ENCODE peak calls at places on chromosomes 7 and 10, in eight cellular contexts. B, Z, L, S, Y, V, C and F are unnamed samples.

GRCh38 chr10:112345743-112346142 is 28.2 kb upstream of the ACSL5 start:
- DNase-seq in Y (no peak), V (no peak), L (no peak), C (no peak), Z (no peak), S (no peak), B (no peak), F (no peak)

GRCh38 chr7:105487559-105488218 is 34.4 kb downstream of the PUS7 start:
- DNase-seq in B (peak), C (peak), Z (peak), L (no peak), S (peak), V (no peak), Y (no peak), F (no peak)

GRCh38 chr7:101302641-101303101 is 18.9 kb downstream of the IFT22 start:
- DNase-seq in S (no peak), B (no peak), C (no peak), L (no peak), Y (no peak), V (no peak), Z (no peak), F (no peak)

GRCh38 chr7:42478717-42479116 is 241.7 kb upstream of the GLI3 start:
- DNase-seq in S (no peak), Y (no peak), L (no peak), Z (no peak), B (no peak), C (no peak), V (no peak), F (no peak)

GRCh38 chr7:158239290-158239981 is 348.2 kb downstream of the PTPRN2 start:
- DNase-seq in S (no peak), V (no peak), Z (no peak), C (no peak), B (no peak), Y (no peak), L (no peak), F (no peak)

GRCh38 chr10:110273474-110273873 is 31.2 kb downstream of the SMNDC1 start:
- DNase-seq in L (peak), Y (peak), B (peak), S (peak), C (no peak), V (peak), Z (peak), F (no peak)

GRCh38 chr7:27141591-27142561 is 1.6 kb downstream of the HOXA5 start:
- DNase-seq in Y (no peak), C (peak), V (no peak), Z (no peak), S (peak), B (no peak), L (no peak), F (no peak)

GRCh38 chr10:88408111-88408510 is 175.0 kb downstream of the RNLS start:
- DNase-seq in Y (no peak), V (no peak), L (no peak), C (no peak), S (peak), Z (no peak), B (no peak), F (no peak)

GRCh38 chr7:133763241-133763640 is 363.9 kb upstream of the LRGUK start:
- DNase-seq in B (no peak), Y (no peak), Z (no peak), L (no peak), S (no peak), V (no peak), C (no peak), F (no peak)

GRCh38 chr7:153440781-153441180 is 611.4 kb upstream of the DPP6 start:
- DNase-seq in C (no peak), S (no peak), L (no peak), B (no peak), V (no peak), Y (no peak), Z (no peak), F (no peak)

GRCh38 chr10:74233281-74233680 is 82.3 kb downstream of the ADK start:
- DNase-seq in C (no peak), V (no peak), Z (no peak), B (no peak), Y (no peak), S (no peak), L (no peak), F (no peak)
- H3K27ac ChIP-seq in C (no peak), V (no peak), Z (no peak), B (no peak), Y (no peak), S (no peak), L (no peak), F (no peak)

DNA sequence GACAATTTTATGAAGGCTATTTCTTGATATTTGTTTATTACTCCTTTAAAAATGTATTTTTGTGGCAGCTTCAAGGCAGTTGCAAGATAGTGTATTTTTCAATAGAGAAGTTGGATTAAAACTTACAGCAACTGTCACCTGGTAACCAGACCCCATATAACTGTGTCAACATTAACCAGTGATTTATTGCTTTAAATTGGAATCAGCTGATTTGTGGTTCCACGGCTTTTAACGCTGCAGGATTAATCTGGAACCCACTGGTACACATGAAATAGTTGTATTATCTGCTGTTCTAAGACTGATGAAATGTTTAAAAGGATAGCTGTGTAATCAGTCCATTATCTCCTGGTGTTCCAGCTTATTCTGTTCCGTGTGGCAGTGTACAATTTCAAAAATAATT is 180.2 kb downstream of the CELF2 start:
- DNase-seq in Z (no peak), B (no peak), V (no peak), S (no peak), Y (no peak), L (no peak), C (no peak), F (no peak)
- H3K27ac ChIP-seq in Z (no peak), B (no peak), V (no peak), S (no peak), Y (no peak), L (no peak), C (no peak), F (no peak)

DNA sequence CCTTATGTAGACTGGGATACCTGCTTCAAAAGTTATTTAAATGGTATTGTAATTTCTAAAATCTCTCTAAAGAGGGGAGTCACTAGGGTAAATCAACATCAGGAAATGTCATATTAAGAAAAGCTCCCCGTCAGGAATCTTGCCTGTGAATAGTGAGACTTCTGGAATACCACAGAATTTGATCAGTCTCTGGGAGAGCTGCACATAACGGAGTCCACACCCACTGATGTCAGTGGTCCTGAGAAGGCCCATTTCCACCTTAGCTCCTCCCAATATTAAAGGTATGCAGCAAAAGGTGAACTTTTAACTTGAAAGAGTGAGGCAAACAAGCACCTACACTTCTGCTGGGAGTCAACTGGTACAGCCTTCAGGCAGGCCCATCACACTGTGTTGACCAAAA is 27.3 kb downstream of the STN1 start:
- DNase-seq in Y (no peak), L (no peak), Z (no peak), V (no peak), C (no peak), S (no peak), B (no peak), F (no peak)
- H3K27ac ChIP-seq in Y (no peak), L (no peak), Z (peak), V (no peak), C (peak), S (no peak), B (no peak), F (no peak)

GRCh38 chr10:122658356-122659049 is 41.1 kb downstream of the C10orf120 start:
- DNase-seq in L (no peak), Y (no peak), V (no peak), Z (no peak), B (no peak), C (no peak), S (no peak), F (no peak)
- H3K27ac ChIP-seq in L (no peak), Y (no peak), V (no peak), Z (no peak), B (no peak), C (no peak), S (no peak), F (no peak)

DNA sequence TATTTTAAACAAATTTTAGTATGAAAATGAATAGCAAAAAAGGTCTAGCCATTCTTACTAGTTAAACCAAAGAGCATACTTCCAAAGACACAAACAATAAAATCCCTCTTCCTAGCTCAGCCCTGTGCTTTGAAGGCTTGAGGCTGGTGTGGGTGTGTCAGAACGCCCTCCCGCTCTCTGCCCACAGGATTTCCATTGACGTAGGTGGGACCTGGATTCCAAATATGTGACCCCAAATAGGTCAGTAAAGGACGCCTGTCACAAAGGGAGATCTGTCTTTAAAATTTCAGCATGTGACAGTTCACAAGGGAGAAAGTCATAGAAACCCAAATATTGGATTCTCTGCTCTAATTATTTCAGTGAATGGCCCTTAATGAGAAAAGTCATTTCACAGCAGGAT is 39.9 kb upstream of the LYZL1 start:
- DNase-seq in V (no peak), S (peak), B (no peak), Z (no peak), C (no peak), L (no peak), Y (no peak), F (no peak)
- H3K27ac ChIP-seq in V (no peak), S (no peak), B (no peak), Z (no peak), C (no peak), L (no peak), Y (no peak), F (no peak)